ENCODE peak calls at places on chromosomes 3 and 15, in nine cellular contexts. R is hepatocyte; W is stimulated activated CD8-positive, alpha-beta memory T cell treated with anti-CD3 and anti-CD28 coated beads, Interleukin-7, amount 100 ng/mL, for 1 hour; O is heart right ventricle; H is stimulated activated CD4-positive, alpha-beta T cell treated with anti-CD3 and anti-CD28 coated beads, TNF-alpha, amount 100 ng/mL, for 24 hours; V is esophagus squamous epithelium; J is fibroblast of lung; L is CD8-positive, alpha-beta memory T cell; I is A549. C is an unnamed sample.

GRCh38 chr3:29525254-29525881 is 244.5 kb downstream of the RBMS3 start:
- DNase-seq in I (peak; percentile 61), J (peak; percentile 90), L (no peak), H (no peak), R (no peak), V (no peak), W (no peak), O (peak; percentile 75), C (peak; percentile 91)

GRCh38 chr15:37101634-37102314 is 1.4 kb upstream of the MEIS2 start:
- DNase-seq in V (no peak), H (no peak), J (peak; percentile 74), L (no peak), R (peak; percentile 85), O (peak; percentile 81), I (peak; percentile 82), W (no peak), C (peak; percentile 48)

GRCh38 chr15:64354683-64355558 is 1.1 kb downstream of the CSNK1G1 start:
- DNase-seq in V (no peak), I (no peak), O (no peak), J (no peak), R (no peak), W (no peak), L (no peak), H (no peak), C (peak; percentile 24)

GRCh38 chr15:51349156-51349844 is 7.8 kb downstream of the GLDN start:
- DNase-seq in V (no peak), L (no peak), W (no peak), R (no peak), J (peak; percentile 11), I (no peak), O (peak; percentile 38), H (no peak), C (no peak)

GRCh38 chr3:50423543-50423942 is 64.2 kb upstream of the TMEM115 start:
- DNase-seq in W (no peak), H (no peak), R (no peak), V (no peak), O (no peak), J (no peak), L (no peak), I (no peak), C (no peak)

GRCh38 chr3:66819993-66820501 is 178.1 kb upstream of the KBTBD8 start:
- DNase-seq in R (no peak), L (no peak), H (no peak), I (no peak), V (no peak), J (no peak), O (no peak), W (no peak), C (no peak)

GRCh38 chr15:65421360-65422215 is 1.2 kb downstream of the IGDCC4 start:
- DNase-seq in I (no peak), V (no peak), W (no peak), H (no peak), R (peak; percentile 85), O (peak; percentile 50), J (peak; percentile 63), L (no peak), C (no peak)

GRCh38 chr3:184717608-184717995 is 5.7 kb upstream of the MAGEF1 start:
- DNase-seq in L (no peak), V (no peak), R (no peak), I (no peak), W (no peak), J (no peak), O (no peak), H (no peak), C (no peak)

GRCh38 chr15:47715856-47716445 is 1.4 kb upstream of the SEMA6D start:
- DNase-seq in W (no peak), H (no peak), V (no peak), J (peak; percentile 88), L (no peak), R (no peak), I (no peak), O (peak; percentile 49), C (no peak)

GRCh38 chr15:72227192-72227586 is 3.8 kb downstream of the PKM start:
- DNase-seq in H (no peak), L (no peak), J (peak; percentile 79), O (no peak), W (no peak), R (peak; percentile 71), I (peak; percentile 71), V (no peak), C (peak; percentile 90)

GRCh38 chr3:111601810-111602209 is 6.7 kb upstream of the ZBED2 start:
- DNase-seq in L (no peak), O (no peak), W (no peak), I (peak; percentile 53), H (no peak), R (no peak), J (no peak), V (no peak), C (no peak)

GRCh38 chr3:37668831-37669610 is 192.7 kb upstream of the CTDSPL start:
- DNase-seq in R (no peak), W (no peak), L (no peak), I (no peak), V (no peak), H (no peak), J (no peak), O (peak; percentile 57), C (no peak)

GRCh38 chr3:17070560-17070959 is 185.8 kb downstream of the PLCL2 start:
- DNase-seq in V (no peak), O (peak; percentile 48), R (no peak), L (no peak), H (no peak), J (peak; percentile 69), W (no peak), I (peak; percentile 76), C (no peak)

GRCh38 chr15:25171111-25171811 is 216.5 kb downstream of the SNRPN start:
- DNase-seq in J (no peak), I (no peak), W (no peak), H (no peak), O (peak; percentile 2), R (peak; percentile 2), L (no peak), V (no peak), C (no peak)

C was measured in dermis microvascular lymphatic vessel endothelial cell.